ENCODE peak calls at places on chromosome 15, in eight cellular contexts. K, X, O, C, U, A, Z and B are unnamed samples.

GRCh38 chr15:72338617-72339321 is 18.8 kb upstream of the CELF6 start:
- DNase-seq in K (no peak), X (no peak), O (no peak), C (no peak), U (no peak), A (no peak), Z (no peak), B (no peak)

GRCh38 chr15:68411276-68411675 is 20.7 kb downstream of the ITGA11 start:
- DNase-seq in K (no peak), X (peak), O (no peak), C (no peak), U (no peak), A (no peak), Z (peak), B (no peak)

GRCh38 chr15:99911824-99912223 is 178.6 kb upstream of the LYSMD4 start:
- DNase-seq in K (no peak), X (no peak), O (no peak), C (no peak), U (no peak), A (no peak), Z (no peak), B (no peak)

GRCh38 chr15:67832031-67832551 is 6.8 kb downstream of the SKOR1 start:
- DNase-seq in K (no peak), X (no peak), O (no peak), C (no peak), U (no peak), A (no peak), Z (no peak), B (peak)

GRCh38 chr15:89139613-89140499 is 51.6 kb downstream of the ABHD2 start:
- DNase-seq in K (peak), X (no peak), O (no peak), C (no peak), U (no peak), A (no peak), Z (no peak), B (peak)

GRCh38 chr15:42084465-42085235 is 9.7 kb downstream of the PLA2G4D start:
- DNase-seq in K (peak), X (peak), O (peak), C (peak), U (no peak), A (peak), Z (peak), B (peak)

GRCh38 chr15:81268881-81269601 is 54.9 kb downstream of the STARD5 start:
- DNase-seq in K (no peak), X (no peak), O (no peak), C (no peak), U (no peak), A (no peak), Z (no peak), B (no peak)

GRCh38 chr15:69987492-69988482 is 109.9 kb downstream of the TLE3 start:
- DNase-seq in K (no peak), X (no peak), O (no peak), C (no peak), U (no peak), A (no peak), Z (no peak), B (no peak)

GRCh38 chr15:53843869-53844569 is 84.6 kb upstream of the WDR72 start:
- DNase-seq in K (no peak), X (no peak), O (no peak), C (no peak), U (no peak), A (no peak), Z (peak), B (no peak)

GRCh38 chr15:100818927-100819326 is 60.7 kb upstream of the ALDH1A3 start:
- DNase-seq in K (no peak), X (no peak), O (no peak), C (no peak), U (no peak), A (no peak), Z (no peak), B (peak)

GRCh38 chr15:35671981-35672380 is 126.0 kb upstream of the DPH6 start:
- DNase-seq in K (no peak), X (no peak), O (no peak), C (no peak), U (no peak), A (no peak), Z (no peak), B (no peak)

GRCh38 chr15:42102646-42103235 is 8.4 kb upstream of the PLA2G4D start:
- DNase-seq in K (no peak), X (no peak), O (no peak), C (no peak), U (no peak), A (no peak), Z (no peak), B (no peak)

GRCh38 chr15:22895465-22896190 is 57.2 kb downstream of the NIPA2 start:
- DNase-seq in K (no peak), X (no peak), O (no peak), C (no peak), U (no peak), A (no peak), Z (peak), B (no peak)

GRCh38 chr15:72199721-72200212 is 2.2 kb upstream of the GRAMD2A start:
- DNase-seq in K (peak), X (peak), O (peak), C (peak), U (peak), A (peak), Z (peak), B (peak)

GRCh38 chr15:101723161-101723873 is 956 bp downstream of the TARS3 start:
- DNase-seq in K (no peak), X (no peak), O (no peak), C (peak), U (peak), A (peak), Z (no peak), B (no peak)

GRCh38 chr15:59687831-59688230 is 1.3 kb downstream of the BNIP2 start:
- DNase-seq in K (no peak), X (no peak), O (no peak), C (peak), U (peak), A (peak), Z (no peak), B (no peak)

GRCh38 chr15:47384316-47384715 is 333.0 kb upstream of the SEMA6D start:
- DNase-seq in K (no peak), X (peak), O (no peak), C (peak), U (no peak), A (no peak), Z (no peak), B (peak)

GRCh38 chr15:20353966-20354883 is 187.4 kb downstream of the GOLGA6L6 start:
- DNase-seq in K (peak), X (peak), O (no peak), C (peak), U (no peak), A (peak), Z (no peak), B (no peak)

GRCh38 chr15:51580982-51581381 is 41.6 kb downstream of the DMXL2 start:
- DNase-seq in K (no peak), X (no peak), O (no peak), C (no peak), U (no peak), A (no peak), Z (no peak), B (no peak)

GRCh38 chr15:37984368-37984767 is 49.9 kb downstream of the TMCO5A start:
- DNase-seq in K (no peak), X (no peak), O (no peak), C (no peak), U (no peak), A (no peak), Z (no peak), B (no peak)

GRCh38 chr15:68059630-68060029 is 5.5 kb downstream of the PIAS1 start:
- DNase-seq in K (no peak), X (no peak), O (no peak), C (no peak), U (no peak), A (no peak), Z (no peak), B (no peak)

GRCh38 chr15:101017041-101017754 is 98.0 kb downstream of the LRRK1 start:
- DNase-seq in K (no peak), X (peak), O (no peak), C (no peak), U (no peak), A (no peak), Z (peak), B (peak)

GRCh38 chr15:82133251-82133650 is 87.4 kb upstream of the MEX3B start:
- DNase-seq in K (no peak), X (no peak), O (no peak), C (no peak), U (no peak), A (no peak), Z (no peak), B (no peak)

GRCh38 chr15:95162069-95162468 is 930.7 kb downstream of the MCTP2 start:
- DNase-seq in K (no peak), X (no peak), O (no peak), C (peak), U (no peak), A (no peak), Z (no peak), B (no peak)

GRCh38 chr15:43518073-43518761 is 809 bp downstream of the MAP1A start:
- DNase-seq in K (no peak), X (peak), O (peak), C (peak), U (no peak), A (no peak), Z (no peak), B (peak)